ENCODE peak calls at places on chromosomes 2 and 18, in ten cellular contexts. X is HFF-Myc, D is SK-N-SH, I is BE2C, E is IMR-90, O is pancreas, A is endodermal cell, Y is ovary, W is fibroblast of the aortic adventitia, C is type B pancreatic cell. K is an unnamed sample.

GRCh38 chr2:33023732-33024301 is 77.1 kb downstream of the LTBP1 start:
- DNase-seq in X (no peak), D (no peak), I (no peak), E (peak), O (no peak), A (no peak), Y (no peak), W (peak), C (no peak), K (no peak)

GRCh38 chr18:42437646-42438045 is 482.6 kb downstream of the PIK3C3 start:
- DNase-seq in X (no peak), D (no peak), I (no peak), E (no peak), O (no peak), A (no peak), Y (no peak), W (peak), C (no peak), K (peak)

GRCh38 chr18:41966943-41967342 is 11.9 kb downstream of the PIK3C3 start:
- DNase-seq in X (no peak), D (no peak), I (no peak), E (no peak), O (no peak), A (no peak), Y (peak), W (no peak), C (no peak), K (peak)

GRCh38 chr18:69484699-69485396 is 84.2 kb downstream of the DOK6 start:
- DNase-seq in X (peak), D (no peak), I (no peak), E (peak), O (no peak), A (no peak), Y (no peak), W (peak), C (no peak), K (no peak)

GRCh38 chr18:59402432-59403090 is 43.5 kb upstream of the LMAN1 start:
- DNase-seq in X (peak), D (peak), I (peak), E (peak), O (peak), A (peak), Y (peak), W (peak), C (peak), K (peak)

GRCh38 chr2:85367180-85367579 is 12.6 kb downstream of the ELMOD3 start:
- DNase-seq in X (no peak), D (no peak), I (no peak), E (no peak), O (no peak), A (no peak), Y (no peak), W (no peak), C (no peak), K (no peak)

GRCh38 chr2:8672940-8673339 is 8.9 kb upstream of the ID2 start:
- DNase-seq in X (no peak), D (no peak), I (no peak), E (no peak), O (no peak), A (no peak), Y (no peak), W (no peak), C (no peak), K (no peak)

GRCh38 chr2:200862532-200863000 is 1.9 kb downstream of the CLK1 start:
- DNase-seq in X (no peak), D (peak), I (peak), E (peak), O (no peak), A (peak), Y (no peak), W (peak), C (no peak), K (peak)

GRCh38 chr2:237861875-237862527 is 2.6 kb downstream of the RAMP1 start:
- DNase-seq in X (no peak), D (no peak), I (no peak), E (no peak), O (no peak), A (no peak), Y (no peak), W (no peak), C (no peak), K (no peak)

GRCh38 chr18:26655010-26655613 is 106.8 kb upstream of the KCTD1 start:
- DNase-seq in X (no peak), D (no peak), I (no peak), E (no peak), O (no peak), A (no peak), Y (no peak), W (peak), C (no peak), K (peak)

GRCh38 chr2:58515827-58516574 is 274.9 kb upstream of the FANCL start:
- DNase-seq in X (no peak), D (no peak), I (no peak), E (no peak), O (no peak), A (no peak), Y (no peak), W (no peak), C (no peak), K (no peak)

GRCh38 chr2:168810235-168810634 is 7.8 kb downstream of the NOSTRIN start:
- DNase-seq in X (no peak), D (no peak), I (no peak), E (no peak), O (no peak), A (no peak), Y (no peak), W (no peak), C (no peak), K (no peak)

GRCh38 chr18:24470805-24471204 is 10.4 kb downstream of the HRH4 start:
- DNase-seq in X (no peak), D (no peak), I (no peak), E (no peak), O (no peak), A (no peak), Y (no peak), W (no peak), C (no peak), K (no peak)

GRCh38 chr2:165863816-165864221 is 69.8 kb upstream of the GALNT3 start:
- DNase-seq in X (no peak), D (peak), I (no peak), E (no peak), O (no peak), A (no peak), Y (no peak), W (no peak), C (no peak), K (no peak)

GRCh38 chr2:113157108-113157896 is 16.5 kb upstream of the PSD4 start:
- DNase-seq in X (no peak), D (peak), I (no peak), E (no peak), O (peak), A (peak), Y (no peak), W (no peak), C (peak), K (no peak)

GRCh38 chr2:27249891-27250651 is 12.8 kb downstream of the SLC30A3 start:
- DNase-seq in X (no peak), D (peak), I (peak), E (peak), O (peak), A (peak), Y (no peak), W (peak), C (no peak), K (peak)

GRCh38 chr2:63692002-63692606 is 103.3 kb downstream of the MDH1 start:
- DNase-seq in X (peak), D (peak), I (peak), E (peak), O (no peak), A (no peak), Y (no peak), W (peak), C (no peak), K (peak)
- TF ChIP-seq CTCF in X (peak), D (peak), I (peak), E (peak), O (peak), A (peak), Y (peak), W (peak), C (peak), K (peak)

DNA sequence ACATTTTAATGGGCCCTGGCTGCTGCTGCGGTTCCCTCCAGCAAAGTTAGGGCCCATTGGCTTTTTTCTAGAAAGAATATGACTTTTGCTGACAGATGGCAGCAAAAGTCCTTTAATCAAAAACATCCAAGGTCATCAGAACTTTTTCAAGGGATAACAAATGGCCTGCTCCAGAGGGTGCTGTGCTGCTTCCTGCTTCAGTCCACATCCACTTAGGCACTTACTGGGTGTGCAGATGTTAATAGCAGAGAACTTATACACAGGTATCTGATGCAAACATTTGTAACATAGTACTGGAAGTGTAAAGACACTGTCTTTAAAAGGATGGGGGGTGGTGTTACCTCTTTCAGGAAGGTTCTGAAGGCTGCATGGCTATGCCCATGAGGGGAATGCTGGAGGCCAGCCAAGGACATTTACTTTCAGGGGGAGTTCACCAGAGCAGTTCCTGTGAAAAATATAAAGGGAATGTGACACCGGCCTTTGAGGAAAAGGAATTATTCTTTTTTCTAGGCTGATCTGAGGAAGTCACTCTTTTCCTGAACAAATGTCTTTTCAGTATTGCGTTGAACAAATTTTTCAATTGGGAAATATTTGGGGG is 5.6 kb downstream of the HOXD8 start:
- DNase-seq in X (no peak), D (no peak), I (no peak), E (no peak), O (no peak), A (no peak), Y (peak), W (no peak), C (no peak), K (no peak)
- TF ChIP-seq CTCF in X (no peak), D (peak), I (no peak), E (no peak), O (no peak), A (no peak), Y (no peak), W (no peak), C (no peak), K (no peak)

DNA sequence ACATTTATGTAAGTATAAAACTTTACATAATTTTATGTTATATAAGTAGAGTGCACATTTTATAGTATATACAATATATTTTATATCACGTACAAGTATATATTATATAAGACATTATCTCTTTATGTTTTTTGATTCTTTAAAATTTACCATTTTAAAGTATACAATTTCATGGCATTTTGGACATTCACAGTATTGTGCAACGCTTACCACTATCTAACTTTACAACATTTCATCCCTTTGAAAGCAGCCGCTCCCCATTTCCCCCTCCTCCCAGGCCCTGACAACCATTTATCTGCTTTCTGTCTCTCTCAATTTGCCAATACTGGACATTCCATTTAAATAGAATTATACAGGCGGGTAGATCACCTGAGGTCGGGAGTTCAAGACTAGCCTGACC is 512.5 kb downstream of the TSN start:
- DNase-seq in X (no peak), D (no peak), I (no peak), E (no peak), O (no peak), A (no peak), Y (no peak), W (no peak), C (no peak), K (no peak)
- TF ChIP-seq CTCF in X (no peak), D (no peak), I (no peak), E (no peak), O (no peak), A (no peak), Y (no peak), W (no peak), C (no peak), K (no peak)

GRCh38 chr2:128172191-128172590 is 81.2 kb downstream of the UGGT1 start:
- DNase-seq in X (no peak), D (no peak), I (no peak), E (peak), O (no peak), A (peak), Y (no peak), W (no peak), C (no peak), K (peak)
- TF ChIP-seq CTCF in X (peak), D (peak), I (peak), E (peak), O (no peak), A (peak), Y (no peak), W (peak), C (peak), K (peak)

DNA sequence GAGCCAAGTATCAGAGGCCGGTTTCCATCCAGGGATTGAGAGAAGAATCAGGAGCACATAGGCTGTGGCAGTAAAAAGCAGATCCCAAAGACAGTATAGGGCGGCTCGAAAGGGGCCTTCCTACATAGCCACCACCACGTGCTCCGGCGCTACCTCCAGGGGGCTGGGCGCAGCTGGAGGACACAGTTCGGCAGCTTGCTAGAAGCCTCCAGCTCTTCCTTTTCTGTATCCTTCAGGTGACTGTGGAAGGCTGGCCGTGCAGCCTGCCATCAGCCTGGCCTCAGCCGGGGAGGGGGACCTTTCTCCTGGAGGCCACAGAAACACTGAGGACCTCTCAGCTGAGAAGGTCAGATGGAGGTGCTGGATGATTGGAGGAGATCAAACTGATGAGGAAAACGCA is 183.6 kb upstream of the GLI2 start:
- DNase-seq in X (no peak), D (no peak), I (no peak), E (no peak), O (no peak), A (no peak), Y (no peak), W (no peak), C (no peak), K (no peak)
- TF ChIP-seq CTCF in X (no peak), D (no peak), I (no peak), E (no peak), O (no peak), A (no peak), Y (no peak), W (no peak), C (no peak), K (no peak)